ENCODE peak calls at places on chromosome 17, in nine cellular contexts. One of them, this sample, is unnamed.

GRCh38 chr17:15944720-15945492 is at the start of gene ADORA2B:
- DNase-seq in BE2C: peak
- DNase-seq in uterus: no peak
- DNase-seq in SJCRH30: peak
- DNase-seq in A549: peak
- DNase-seq in HAP-1: peak
- DNase-seq in H1: no peak
- DNase-seq in foreskin fibroblast: peak
- DNase-seq in CD4-positive, CD25-positive, alpha-beta regulatory T cell: peak
- DNase-seq in this sample: no peak

GRCh38 chr17:34683390-34683789 is 104.0 kb downstream of the TMEM132E start:
- DNase-seq in CD4-positive, CD25-positive, alpha-beta regulatory T cell: no peak
- DNase-seq in H1: no peak
- DNase-seq in SJCRH30: no peak
- DNase-seq in HAP-1: no peak
- DNase-seq in uterus: no peak
- DNase-seq in foreskin fibroblast: no peak
- DNase-seq in BE2C: no peak
- DNase-seq in A549: no peak
- DNase-seq in this sample: no peak

GRCh38 chr17:50218071-50218759 is 16.8 kb upstream of the COL1A1 start:
- DNase-seq in CD4-positive, CD25-positive, alpha-beta regulatory T cell: no peak
- DNase-seq in uterus: no peak
- DNase-seq in foreskin fibroblast: no peak
- DNase-seq in A549: no peak
- DNase-seq in H1: no peak
- DNase-seq in BE2C: no peak
- DNase-seq in SJCRH30: no peak
- DNase-seq in HAP-1: no peak
- DNase-seq in this sample: no peak

GRCh38 chr17:78124081-78124835 is 4.3 kb downstream of the TMC6 start:
- DNase-seq in foreskin fibroblast: no peak
- DNase-seq in SJCRH30: no peak
- DNase-seq in A549: no peak
- DNase-seq in H1: no peak
- DNase-seq in HAP-1: no peak
- DNase-seq in BE2C: no peak
- DNase-seq in uterus: no peak
- DNase-seq in CD4-positive, CD25-positive, alpha-beta regulatory T cell: no peak
- DNase-seq in this sample: no peak

GRCh38 chr17:79843917-79844815 is 4.9 kb upstream of the CBX4 start:
- DNase-seq in A549: peak
- DNase-seq in BE2C: peak
- DNase-seq in foreskin fibroblast: peak
- DNase-seq in HAP-1: no peak
- DNase-seq in CD4-positive, CD25-positive, alpha-beta regulatory T cell: no peak
- DNase-seq in SJCRH30: peak
- DNase-seq in H1: no peak
- DNase-seq in uterus: no peak
- DNase-seq in this sample: no peak

GRCh38 chr17:2975469-2975958 is 87.9 kb downstream of the OR1D5 start:
- DNase-seq in HAP-1: peak
- DNase-seq in BE2C: peak
- DNase-seq in uterus: no peak
- DNase-seq in foreskin fibroblast: no peak
- DNase-seq in A549: no peak
- DNase-seq in CD4-positive, CD25-positive, alpha-beta regulatory T cell: no peak
- DNase-seq in H1: no peak
- DNase-seq in SJCRH30: no peak
- DNase-seq in this sample: no peak

GRCh38 chr17:70054961-70055360 is 20.1 kb upstream of the KCNJ16 start:
- DNase-seq in A549: no peak
- DNase-seq in CD4-positive, CD25-positive, alpha-beta regulatory T cell: no peak
- DNase-seq in BE2C: no peak
- DNase-seq in H1: no peak
- DNase-seq in HAP-1: no peak
- DNase-seq in SJCRH30: no peak
- DNase-seq in foreskin fibroblast: no peak
- DNase-seq in uterus: no peak
- DNase-seq in this sample: no peak

GRCh38 chr17:19398301-19399181 is 11.6 kb upstream of the MFAP4 start:
- DNase-seq in H1: no peak
- DNase-seq in uterus: peak
- DNase-seq in SJCRH30: peak
- DNase-seq in foreskin fibroblast: peak
- DNase-seq in A549: no peak
- DNase-seq in CD4-positive, CD25-positive, alpha-beta regulatory T cell: no peak
- DNase-seq in BE2C: no peak
- DNase-seq in HAP-1: no peak
- DNase-seq in this sample: no peak

GRCh38 chr17:3693829-3694231 is 2.1 kb downstream of the P2RX5 start:
- DNase-seq in SJCRH30: no peak
- DNase-seq in foreskin fibroblast: no peak
- DNase-seq in BE2C: no peak
- DNase-seq in A549: no peak
- DNase-seq in HAP-1: no peak
- DNase-seq in CD4-positive, CD25-positive, alpha-beta regulatory T cell: peak
- DNase-seq in H1: no peak
- DNase-seq in uterus: no peak
- DNase-seq in this sample: no peak

GRCh38 chr17:80082403-80083135 is 18.8 kb upstream of the GAA start:
- DNase-seq in CD4-positive, CD25-positive, alpha-beta regulatory T cell: peak
- DNase-seq in A549: peak
- DNase-seq in BE2C: peak
- DNase-seq in foreskin fibroblast: peak
- DNase-seq in uterus: peak
- DNase-seq in H1: peak
- DNase-seq in HAP-1: peak
- DNase-seq in SJCRH30: peak
- DNase-seq in this sample: peak

GRCh38 chr17:31078290-31078689 is 16.5 kb upstream of the NF1 start:
- DNase-seq in BE2C: no peak
- DNase-seq in uterus: no peak
- DNase-seq in A549: no peak
- DNase-seq in SJCRH30: no peak
- DNase-seq in H1: no peak
- DNase-seq in CD4-positive, CD25-positive, alpha-beta regulatory T cell: no peak
- DNase-seq in HAP-1: no peak
- DNase-seq in foreskin fibroblast: no peak
- DNase-seq in this sample: no peak

GRCh38 chr17:34562387-34562786 is 17.0 kb upstream of the TMEM132E start:
- DNase-seq in HAP-1: no peak
- DNase-seq in SJCRH30: no peak
- DNase-seq in uterus: no peak
- DNase-seq in BE2C: peak
- DNase-seq in A549: no peak
- DNase-seq in CD4-positive, CD25-positive, alpha-beta regulatory T cell: peak
- DNase-seq in H1: no peak
- DNase-seq in foreskin fibroblast: no peak
- DNase-seq in this sample: no peak

GRCh38 chr17:76623271-76624146 is 20.0 kb downstream of the ST6GALNAC1 start:
- DNase-seq in SJCRH30: peak
- DNase-seq in BE2C: peak
- DNase-seq in CD4-positive, CD25-positive, alpha-beta regulatory T cell: peak
- DNase-seq in foreskin fibroblast: peak
- DNase-seq in A549: peak
- DNase-seq in HAP-1: peak
- DNase-seq in H1: no peak
- DNase-seq in uterus: peak
- DNase-seq in this sample: no peak

GRCh38 chr17:12388206-12388605 is 277.5 kb upstream of the MYOCD start:
- DNase-seq in CD4-positive, CD25-positive, alpha-beta regulatory T cell: no peak
- DNase-seq in HAP-1: no peak
- DNase-seq in A549: no peak
- DNase-seq in uterus: no peak
- DNase-seq in BE2C: no peak
- DNase-seq in SJCRH30: no peak
- DNase-seq in H1: no peak
- DNase-seq in foreskin fibroblast: peak
- DNase-seq in this sample: no peak

GRCh38 chr17:12391468-12391867 is 274.2 kb upstream of the MYOCD start:
- DNase-seq in CD4-positive, CD25-positive, alpha-beta regulatory T cell: no peak
- DNase-seq in foreskin fibroblast: no peak
- DNase-seq in BE2C: no peak
- DNase-seq in H1: no peak
- DNase-seq in SJCRH30: no peak
- DNase-seq in HAP-1: no peak
- DNase-seq in A549: no peak
- DNase-seq in uterus: no peak
- DNase-seq in this sample: no peak

GRCh38 chr17:12389421-12389820 is 276.3 kb upstream of the MYOCD start:
- DNase-seq in A549: no peak
- DNase-seq in uterus: no peak
- DNase-seq in SJCRH30: no peak
- DNase-seq in CD4-positive, CD25-positive, alpha-beta regulatory T cell: no peak
- DNase-seq in HAP-1: no peak
- DNase-seq in BE2C: no peak
- DNase-seq in foreskin fibroblast: no peak
- DNase-seq in H1: no peak
- DNase-seq in this sample: no peak

DNA sequence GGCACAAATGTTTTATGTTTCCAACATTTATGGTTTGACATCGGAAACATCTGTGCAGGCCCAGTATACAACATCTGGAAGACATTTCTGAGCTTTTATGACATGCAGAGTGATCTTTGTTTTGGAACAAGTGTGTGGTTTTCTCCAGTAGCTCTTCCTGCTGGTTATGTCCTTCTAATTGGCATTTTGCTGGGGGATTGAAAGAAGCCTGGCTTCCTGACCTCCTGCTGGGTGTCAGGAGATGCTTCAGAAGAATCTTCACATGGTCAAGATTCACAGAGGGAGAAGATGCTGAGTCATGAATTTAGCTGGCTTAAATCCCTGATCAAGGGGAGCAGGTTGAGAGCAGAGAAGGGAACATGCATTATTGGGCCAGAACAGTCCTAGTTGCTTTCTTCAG is 279.4 kb upstream of the MYOCD start:
- DNase-seq in H1: no peak
- DNase-seq in SJCRH30: no peak
- DNase-seq in CD4-positive, CD25-positive, alpha-beta regulatory T cell: no peak
- DNase-seq in uterus: no peak
- DNase-seq in HAP-1: no peak
- DNase-seq in A549: no peak
- DNase-seq in foreskin fibroblast: peak
- DNase-seq in BE2C: no peak
- DNase-seq in this sample: peak
- H3K4me3 ChIP-seq in H1: no peak
- H3K4me3 ChIP-seq in SJCRH30: no peak
- H3K4me3 ChIP-seq in CD4-positive, CD25-positive, alpha-beta regulatory T cell: no peak
- H3K4me3 ChIP-seq in uterus: no peak
- H3K4me3 ChIP-seq in HAP-1: no peak
- H3K4me3 ChIP-seq in A549: no peak
- H3K4me3 ChIP-seq in foreskin fibroblast: no peak
- H3K4me3 ChIP-seq in BE2C: no peak
- H3K4me3 ChIP-seq in this sample: no peak

DNA sequence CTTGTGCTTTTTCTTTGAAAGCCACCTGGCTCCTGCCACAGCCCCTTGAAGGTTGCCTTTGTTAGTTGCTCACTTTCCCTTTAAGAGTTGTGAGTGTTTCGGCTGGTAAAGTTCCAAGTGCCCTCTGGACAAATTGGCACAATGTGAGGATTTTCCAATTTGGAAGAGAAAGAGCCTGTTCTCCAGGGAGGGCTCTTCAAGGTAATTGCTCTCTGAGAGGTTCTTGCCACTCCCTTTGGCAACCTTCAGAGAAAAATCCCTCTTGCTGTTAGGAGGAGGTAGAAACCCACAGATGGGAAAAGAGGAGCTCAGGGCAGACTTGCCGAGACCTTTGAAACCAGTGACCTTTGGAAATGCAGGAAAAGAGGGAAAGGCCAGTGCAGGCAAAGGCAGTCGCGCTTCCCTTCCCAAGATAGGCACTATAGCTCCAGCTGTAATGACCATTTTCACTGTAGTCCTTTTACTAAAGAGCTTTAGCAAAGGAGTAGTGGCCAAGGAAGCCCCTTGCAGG is 49.0 kb upstream of the AKAP1 start:
- DNase-seq in foreskin fibroblast: no peak
- DNase-seq in CD4-positive, CD25-positive, alpha-beta regulatory T cell: no peak
- DNase-seq in uterus: no peak
- DNase-seq in SJCRH30: no peak
- DNase-seq in HAP-1: peak
- DNase-seq in A549: no peak
- DNase-seq in BE2C: no peak
- DNase-seq in H1: no peak
- DNase-seq in this sample: no peak
- H3K4me3 ChIP-seq in foreskin fibroblast: no peak
- H3K4me3 ChIP-seq in CD4-positive, CD25-positive, alpha-beta regulatory T cell: no peak
- H3K4me3 ChIP-seq in uterus: no peak
- H3K4me3 ChIP-seq in SJCRH30: no peak
- H3K4me3 ChIP-seq in HAP-1: no peak
- H3K4me3 ChIP-seq in A549: no peak
- H3K4me3 ChIP-seq in BE2C: no peak
- H3K4me3 ChIP-seq in H1: no peak
- H3K4me3 ChIP-seq in this sample: no peak

DNA sequence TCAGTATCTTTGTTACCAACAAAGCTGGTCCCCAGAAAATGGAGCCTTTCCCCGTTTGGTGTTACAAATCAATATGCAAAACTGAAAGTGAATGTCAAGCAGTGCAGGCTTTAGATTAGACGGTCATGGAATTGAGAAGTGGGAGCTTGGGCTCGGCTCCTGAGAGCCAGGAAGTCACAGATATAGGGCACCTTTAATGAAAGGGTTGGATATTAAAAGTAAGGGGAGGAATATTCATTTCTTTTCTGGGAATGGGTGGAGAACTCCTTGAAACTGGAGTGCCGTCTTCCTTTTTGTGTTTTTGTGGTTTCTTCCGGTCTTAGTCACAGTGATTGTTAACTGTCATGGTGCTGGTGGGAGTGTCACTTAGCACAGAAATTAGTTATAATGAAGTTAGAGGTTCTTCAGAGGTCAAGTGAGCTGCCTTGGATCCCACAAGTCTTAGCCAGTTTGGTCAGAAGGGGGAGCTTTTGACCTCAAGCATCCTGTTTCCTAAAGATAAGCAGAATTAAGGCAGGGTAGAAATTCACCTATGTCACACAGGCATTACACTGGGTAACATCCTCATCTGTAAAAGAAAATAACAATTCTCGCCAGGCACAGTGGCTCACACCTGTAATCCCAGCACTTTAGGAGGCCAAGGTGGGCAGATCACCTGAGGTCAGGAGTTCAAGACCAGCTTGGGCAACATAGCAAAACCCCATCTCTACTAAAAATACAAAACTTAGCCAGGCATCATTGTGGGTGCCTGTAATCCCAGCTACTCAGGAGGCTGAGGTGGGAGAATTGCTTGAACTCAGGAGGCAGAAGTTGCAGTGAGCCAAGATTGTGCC is 9.6 kb upstream of the EIF1 start:
- DNase-seq in H1: no peak
- DNase-seq in HAP-1: no peak
- DNase-seq in SJCRH30: no peak
- DNase-seq in CD4-positive, CD25-positive, alpha-beta regulatory T cell: peak
- DNase-seq in foreskin fibroblast: peak
- DNase-seq in BE2C: no peak
- DNase-seq in A549: no peak
- DNase-seq in uterus: no peak
- DNase-seq in this sample: peak
- H3K4me3 ChIP-seq in H1: no peak
- H3K4me3 ChIP-seq in HAP-1: no peak
- H3K4me3 ChIP-seq in SJCRH30: no peak
- H3K4me3 ChIP-seq in CD4-positive, CD25-positive, alpha-beta regulatory T cell: peak
- H3K4me3 ChIP-seq in foreskin fibroblast: no peak
- H3K4me3 ChIP-seq in BE2C: no peak
- H3K4me3 ChIP-seq in A549: peak
- H3K4me3 ChIP-seq in uterus: no peak
- H3K4me3 ChIP-seq in this sample: peak

GRCh38 chr17:38747385-38748328 is 479 bp downstream of the PCGF2 start:
- DNase-seq in A549: no peak
- DNase-seq in H1: no peak
- DNase-seq in BE2C: peak
- DNase-seq in uterus: peak
- DNase-seq in SJCRH30: peak
- DNase-seq in HAP-1: no peak
- DNase-seq in foreskin fibroblast: no peak
- DNase-seq in CD4-positive, CD25-positive, alpha-beta regulatory T cell: no peak
- DNase-seq in this sample: no peak
- H3K4me3 ChIP-seq in A549: peak
- H3K4me3 ChIP-seq in H1: peak
- H3K4me3 ChIP-seq in BE2C: peak
- H3K4me3 ChIP-seq in uterus: peak
- H3K4me3 ChIP-seq in SJCRH30: peak
- H3K4me3 ChIP-seq in HAP-1: peak
- H3K4me3 ChIP-seq in foreskin fibroblast: peak
- H3K4me3 ChIP-seq in CD4-positive, CD25-positive, alpha-beta regulatory T cell: no peak
- H3K4me3 ChIP-seq in this sample: peak